ENCODE peak calls at places on chromosomes 5 and 9, in five cellular contexts. Y is H9, Z is H1, H is IMR-90, K is mesenchymal stem cell. Q is an unnamed sample.

GRCh38 chr5:171984748-171985419 is 21.6 kb downstream of the FBXW11 start:
- DNase-seq in Y (no peak), Z (no peak), H (peak; percentile 98), K (peak; percentile 84), Q (no peak)

GRCh38 chr5:83472213-83472507 is 616 bp downstream of the VCAN start:
- DNase-seq in Y (no peak), Z (no peak), H (no peak), K (no peak), Q (no peak)

GRCh38 chr9:127417130-127418036 is 6.8 kb upstream of the ZNF79 start:
- DNase-seq in Y (no peak), Z (no peak), H (peak; percentile 78), K (peak; percentile 63), Q (no peak)

GRCh38 chr5:14663734-14664269 is 716 bp upstream of the OTULIN start:
- DNase-seq in Y (no peak), Z (no peak), H (no peak), K (no peak), Q (no peak)

GRCh38 chr5:43243270-43243669 is 51.2 kb downstream of the NIM1K start:
- DNase-seq in Y (no peak), Z (no peak), H (no peak), K (no peak), Q (no peak)

GRCh38 chr5:1763960-1764605 is 35.6 kb downstream of the MRPL36 start:
- DNase-seq in Y (peak; percentile 26), Z (peak; percentile 45), H (no peak), K (no peak), Q (no peak)

GRCh38 chr5:97266576-97266975 is 83.5 kb upstream of the RIOK2 start:
- DNase-seq in Y (no peak), Z (no peak), H (peak; percentile 6), K (no peak), Q (no peak)

GRCh38 chr5:79699766-79700400 is 10.2 kb downstream of the CMYA5 start:
- DNase-seq in Y (no peak), Z (no peak), H (no peak), K (no peak), Q (no peak)

GRCh38 chr9:72038890-72039410 is 21.5 kb downstream of the C9orf57 start:
- DNase-seq in Y (peak; percentile 91), Z (peak; percentile 92), H (peak; percentile 69), K (peak; percentile 71), Q (peak; percentile 86)

GRCh38 chr5:220008-220407 is 1.9 kb downstream of the SDHA start:
- DNase-seq in Y (no peak), Z (no peak), H (no peak), K (peak; percentile 47), Q (no peak)

GRCh38 chr9:130445268-130445983 is 665 bp downstream of the ASS1 start:
- DNase-seq in Y (no peak), Z (peak; percentile 65), H (no peak), K (peak; percentile 81), Q (no peak)

GRCh38 chr5:152007556-152007955 is 82.9 kb upstream of the GLRA1 start:
- DNase-seq in Y (peak; percentile 30), Z (no peak), H (no peak), K (no peak), Q (no peak)

GRCh38 chr9:69671904-69672827 is at the start of gene APBA1:
- DNase-seq in Y (peak; percentile 63), Z (peak; percentile 80), H (peak; percentile 56), K (peak; percentile 61), Q (peak; percentile 61)

GRCh38 chr5:179290681-179291540 is 54.4 kb downstream of the ADAMTS2 start:
- DNase-seq in Y (no peak), Z (no peak), H (no peak), K (no peak), Q (no peak)

GRCh38 chr9:123541441-123541840 is 185.4 kb downstream of the CRB2 start:
- DNase-seq in Y (no peak), Z (no peak), H (no peak), K (no peak), Q (no peak)

GRCh38 chr9:76373777-76374474 is 20.3 kb downstream of the RFK start:
- DNase-seq in Y (no peak), Z (no peak), H (no peak), K (no peak), Q (no peak)

GRCh38 chr9:131747352-131747751 is 7.5 kb upstream of the RAPGEF1 start:
- DNase-seq in Y (no peak), Z (no peak), H (peak; percentile 58), K (peak; percentile 81), Q (no peak)

GRCh38 chr5:169178269-169178668 is 122.7 kb downstream of the SLIT3 start:
- DNase-seq in Y (no peak), Z (no peak), H (no peak), K (no peak), Q (no peak)

GRCh38 chr9:37324691-37325490 is 97.6 kb upstream of the GRHPR start:
- DNase-seq in Y (no peak), Z (no peak), H (no peak), K (no peak), Q (peak; percentile 17)

GRCh38 chr5:75567710-75568109 is 43.5 kb upstream of the ANKDD1B start:
- DNase-seq in Y (no peak), Z (no peak), H (peak; percentile 64), K (peak; percentile 79), Q (no peak)

GRCh38 chr5:113035096-113035495 is 58.5 kb downstream of the DCP2 start:
- DNase-seq in Y (no peak), Z (no peak), H (no peak), K (no peak), Q (no peak)

GRCh38 chr9:70263421-70263820 is 4.6 kb downstream of the SMC5 start:
- DNase-seq in Y (no peak), Z (no peak), H (peak; percentile 57), K (peak; percentile 54), Q (no peak)

GRCh38 chr9:70390922-70391321 is 23.5 kb downstream of the KLF9 start:
- DNase-seq in Y (no peak), Z (no peak), H (no peak), K (no peak), Q (no peak)

GRCh38 chr5:107673368-107674136 is 2.8 kb upstream of the EFNA5 start:
- DNase-seq in Y (peak; percentile 91), Z (peak; percentile 96), H (peak; percentile 87), K (peak; percentile 90), Q (peak; percentile 82)
- H2BK15ac ChIP-seq in Y (no peak overlapping the region), Z (no peak overlapping the region), H (no peak overlapping the region), K (no peak overlapping the region), Q (no peak overlapping the region)

DNA sequence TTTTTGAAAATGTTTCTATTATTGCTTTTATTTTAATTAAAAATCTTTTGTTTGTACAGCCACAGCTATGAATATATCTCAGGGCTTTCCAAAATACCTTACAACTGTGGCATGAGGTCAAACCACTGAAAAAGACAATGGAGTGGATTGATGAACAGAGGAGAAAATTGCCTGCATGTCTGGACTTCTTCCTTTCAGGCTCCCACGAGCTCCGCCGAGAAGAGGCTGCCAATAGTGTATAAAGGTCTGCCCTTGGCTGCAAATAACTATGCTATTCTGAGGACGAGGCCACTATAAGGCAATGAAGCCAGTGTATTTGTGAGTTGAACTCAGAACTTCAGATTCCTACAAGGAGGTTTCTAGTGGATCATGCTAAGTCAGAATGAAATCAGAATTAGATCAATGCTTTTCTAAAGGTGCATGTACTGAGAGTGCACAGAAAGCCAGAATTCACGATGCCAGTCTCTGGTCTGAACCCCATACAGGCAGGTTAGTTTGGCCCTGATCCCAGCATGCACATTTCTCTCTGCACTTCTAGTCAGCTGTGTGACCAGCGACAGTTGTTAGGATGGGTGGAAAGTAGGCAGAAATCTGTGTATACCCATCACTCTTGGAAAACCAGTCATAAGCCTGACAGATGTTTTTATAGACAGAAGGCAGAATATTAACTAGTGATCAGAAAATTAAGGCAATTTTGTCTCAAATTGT is 42.7 kb upstream of the PLPP1 start:
- DNase-seq in Y (no peak), Z (peak; percentile 34), H (no peak), K (no peak), Q (no peak)
- H3K14ac ChIP-seq in Y (no peak overlapping the region), Z (no peak overlapping the region), H (no peak overlapping the region), K (no peak overlapping the region), Q (no peak overlapping the region)

DNA sequence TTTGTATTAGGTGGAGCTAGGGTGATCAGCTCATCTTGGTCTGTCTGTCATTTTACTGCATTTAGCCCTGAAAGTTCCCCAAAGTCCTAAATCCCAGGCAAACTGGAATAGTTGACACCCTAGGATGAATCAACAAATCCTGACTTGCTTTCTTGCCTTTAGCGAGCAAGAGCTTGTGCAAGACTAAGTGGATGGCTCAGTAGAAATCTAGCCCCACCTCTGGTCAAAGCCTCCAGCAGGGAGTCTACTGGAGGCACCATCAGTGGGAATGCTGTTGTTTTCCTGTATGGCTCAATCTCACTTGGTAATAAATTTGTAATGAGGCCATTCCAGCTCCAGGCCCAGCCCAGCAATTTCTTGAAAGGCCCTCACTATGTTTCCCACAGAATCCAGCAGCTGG is 43.7 kb upstream of the TRPC7 start:
- DNase-seq in Y (no peak), Z (no peak), H (no peak), K (peak; percentile 19), Q (no peak)
- H2BK15ac ChIP-seq in Y (no peak overlapping the region), Z (no peak overlapping the region), H (no peak overlapping the region), K (no peak overlapping the region), Q (no peak overlapping the region)

DNA sequence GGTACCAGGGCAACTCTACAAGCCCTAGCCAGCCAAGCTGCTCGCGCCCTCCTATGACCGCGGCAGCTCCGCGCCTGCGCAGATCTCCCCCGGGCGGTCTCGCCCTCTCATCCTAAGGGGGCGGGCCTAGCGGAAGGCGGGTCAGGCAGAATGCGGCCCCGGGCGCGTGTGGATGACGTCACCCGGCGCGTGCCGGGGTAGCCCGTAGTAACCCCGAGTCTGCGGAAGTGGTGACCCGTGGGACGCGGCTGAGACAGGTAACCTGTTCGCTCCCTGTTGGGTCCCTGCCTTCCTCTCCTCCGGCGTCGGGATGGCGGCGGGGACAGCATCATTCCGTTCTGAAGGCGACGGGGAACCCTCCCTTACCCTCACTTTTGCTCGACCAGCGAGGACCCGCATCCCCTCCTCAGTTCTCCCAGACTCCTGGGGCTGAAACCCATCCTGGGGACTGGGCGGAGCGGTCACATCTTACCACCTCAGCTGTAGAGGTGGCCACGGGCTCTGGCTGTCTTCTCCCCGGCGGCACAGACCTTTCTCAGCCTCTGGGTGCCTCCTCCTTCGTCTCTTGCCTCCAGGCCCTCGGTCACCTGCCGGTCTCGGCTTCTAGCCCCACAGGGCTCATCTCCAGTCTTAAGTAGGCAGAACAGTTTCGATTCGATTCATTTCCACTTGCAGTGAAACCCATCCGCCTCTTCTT is at the start of gene AOPEP:
- DNase-seq in Y (peak; percentile 97), Z (peak; percentile 100), H (peak; percentile 93), K (peak; percentile 93), Q (peak; percentile 92)
- H3K14ac ChIP-seq in Y (peak within 1 kb of the TSS; percentile 90), Z (no peak within 1 kb of the TSS), H (peak within 1 kb of the TSS; percentile 91), K (no peak within 1 kb of the TSS), Q (peak within 1 kb of the TSS; percentile 27)

DNA sequence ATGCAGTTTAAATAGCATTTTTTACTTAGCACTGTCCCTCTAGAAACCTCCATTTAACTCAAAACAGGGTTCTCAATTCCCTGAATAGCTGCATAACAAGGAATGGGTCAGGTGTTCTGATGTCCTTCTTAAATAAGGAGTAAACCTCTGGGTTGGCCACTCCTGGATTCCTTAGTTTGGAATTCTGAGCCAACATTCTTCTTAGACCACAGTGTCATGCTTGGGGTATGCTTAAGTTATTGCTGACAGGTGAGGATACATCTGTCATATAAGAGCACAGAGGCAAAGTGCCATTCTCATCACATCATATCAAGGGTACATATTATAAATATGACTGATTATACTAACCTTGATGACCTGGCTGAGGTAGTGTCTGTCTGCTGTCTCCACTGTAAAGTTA is 179.9 kb upstream of the SEMA6A start:
- DNase-seq in Y (no peak), Z (no peak), H (no peak), K (no peak), Q (no peak)
- H2BK15ac ChIP-seq in Y (no peak overlapping the region), Z (no peak overlapping the region), H (no peak overlapping the region), K (no peak overlapping the region), Q (no peak overlapping the region)

GRCh38 chr9:134682026-134682425 is 40.4 kb downstream of the COL5A1 start:
- DNase-seq in Y (no peak), Z (no peak), H (no peak), K (no peak), Q (no peak)
- H3K14ac ChIP-seq in Y (peak overlapping the region; percentile 12), Z (no peak overlapping the region), H (no peak overlapping the region), K (no peak overlapping the region), Q (no peak overlapping the region)

Q was measured in neuronal stem cell.